ENCODE peak calls at places on chromosomes 13 and 19, in ten cellular contexts. One of them, this sample, is unnamed.

GRCh38 chr19:535017-535835 is 3.7 kb downstream of the CDC34 start:
- DNase-seq in left colon: no peak
- DNase-seq in HepG2: no peak
- DNase-seq in erythroblast: no peak
- DNase-seq in frontal cortex: no peak
- DNase-seq in activated naive CD8-positive, alpha-beta T cell treated with anti-CD3 and anti-CD28 coated beads for 36 hours: no peak
- DNase-seq in PC-3: peak
- DNase-seq in stimulated activated CD4-positive, alpha-beta T cell treated with anti-CD3 and anti-CD28 coated beads, Interleukin-12 subunit alpha, Interleukin-12 subunit beta, amount 100 ng/mL, for 24 hours: no peak
- DNase-seq in HFF-Myc: no peak
- DNase-seq in T follicular helper cell: no peak
- DNase-seq in this sample: no peak

GRCh38 chr13:29707876-29708543 is 112.5 kb upstream of the SLC7A1 start:
- DNase-seq in activated naive CD8-positive, alpha-beta T cell treated with anti-CD3 and anti-CD28 coated beads for 36 hours: peak
- DNase-seq in HFF-Myc: peak
- DNase-seq in HepG2: peak
- DNase-seq in stimulated activated CD4-positive, alpha-beta T cell treated with anti-CD3 and anti-CD28 coated beads, Interleukin-12 subunit alpha, Interleukin-12 subunit beta, amount 100 ng/mL, for 24 hours: peak
- DNase-seq in erythroblast: peak
- DNase-seq in T follicular helper cell: peak
- DNase-seq in PC-3: peak
- DNase-seq in frontal cortex: no peak
- DNase-seq in left colon: peak
- DNase-seq in this sample: peak

GRCh38 chr13:76331948-76332712 is 554.1 kb downstream of the KCTD12 start:
- DNase-seq in frontal cortex: no peak
- DNase-seq in HFF-Myc: no peak
- DNase-seq in T follicular helper cell: no peak
- DNase-seq in activated naive CD8-positive, alpha-beta T cell treated with anti-CD3 and anti-CD28 coated beads for 36 hours: no peak
- DNase-seq in HepG2: no peak
- DNase-seq in left colon: no peak
- DNase-seq in stimulated activated CD4-positive, alpha-beta T cell treated with anti-CD3 and anti-CD28 coated beads, Interleukin-12 subunit alpha, Interleukin-12 subunit beta, amount 100 ng/mL, for 24 hours: no peak
- DNase-seq in erythroblast: no peak
- DNase-seq in PC-3: no peak
- DNase-seq in this sample: no peak

GRCh38 chr19:42942187-42942789 is 5.3 kb upstream of the PSG7 start:
- DNase-seq in T follicular helper cell: no peak
- DNase-seq in left colon: no peak
- DNase-seq in HepG2: peak
- DNase-seq in HFF-Myc: no peak
- DNase-seq in activated naive CD8-positive, alpha-beta T cell treated with anti-CD3 and anti-CD28 coated beads for 36 hours: no peak
- DNase-seq in erythroblast: no peak
- DNase-seq in frontal cortex: no peak
- DNase-seq in stimulated activated CD4-positive, alpha-beta T cell treated with anti-CD3 and anti-CD28 coated beads, Interleukin-12 subunit alpha, Interleukin-12 subunit beta, amount 100 ng/mL, for 24 hours: no peak
- DNase-seq in PC-3: peak
- DNase-seq in this sample: no peak

GRCh38 chr19:15469513-15470297 is 5.4 kb upstream of the RASAL3 start:
- DNase-seq in frontal cortex: no peak
- DNase-seq in activated naive CD8-positive, alpha-beta T cell treated with anti-CD3 and anti-CD28 coated beads for 36 hours: peak
- DNase-seq in HFF-Myc: no peak
- DNase-seq in erythroblast: peak
- DNase-seq in left colon: no peak
- DNase-seq in HepG2: no peak
- DNase-seq in T follicular helper cell: no peak
- DNase-seq in stimulated activated CD4-positive, alpha-beta T cell treated with anti-CD3 and anti-CD28 coated beads, Interleukin-12 subunit alpha, Interleukin-12 subunit beta, amount 100 ng/mL, for 24 hours: no peak
- DNase-seq in PC-3: no peak
- DNase-seq in this sample: no peak

GRCh38 chr13:108494991-108495661 is 134.3 kb upstream of the MYO16 start:
- DNase-seq in HFF-Myc: no peak
- DNase-seq in PC-3: no peak
- DNase-seq in activated naive CD8-positive, alpha-beta T cell treated with anti-CD3 and anti-CD28 coated beads for 36 hours: no peak
- DNase-seq in erythroblast: no peak
- DNase-seq in HepG2: no peak
- DNase-seq in left colon: no peak
- DNase-seq in stimulated activated CD4-positive, alpha-beta T cell treated with anti-CD3 and anti-CD28 coated beads, Interleukin-12 subunit alpha, Interleukin-12 subunit beta, amount 100 ng/mL, for 24 hours: no peak
- DNase-seq in frontal cortex: no peak
- DNase-seq in T follicular helper cell: no peak
- DNase-seq in this sample: no peak

GRCh38 chr19:18414504-18415176 is 4.6 kb upstream of the SSBP4 start:
- DNase-seq in HepG2: no peak
- DNase-seq in erythroblast: no peak
- DNase-seq in PC-3: no peak
- DNase-seq in T follicular helper cell: no peak
- DNase-seq in stimulated activated CD4-positive, alpha-beta T cell treated with anti-CD3 and anti-CD28 coated beads, Interleukin-12 subunit alpha, Interleukin-12 subunit beta, amount 100 ng/mL, for 24 hours: no peak
- DNase-seq in activated naive CD8-positive, alpha-beta T cell treated with anti-CD3 and anti-CD28 coated beads for 36 hours: no peak
- DNase-seq in left colon: peak
- DNase-seq in frontal cortex: no peak
- DNase-seq in HFF-Myc: no peak
- DNase-seq in this sample: no peak

GRCh38 chr13:76527041-76527440 is 359.2 kb downstream of the KCTD12 start:
- DNase-seq in HFF-Myc: no peak
- DNase-seq in left colon: no peak
- DNase-seq in frontal cortex: no peak
- DNase-seq in T follicular helper cell: no peak
- DNase-seq in erythroblast: no peak
- DNase-seq in activated naive CD8-positive, alpha-beta T cell treated with anti-CD3 and anti-CD28 coated beads for 36 hours: no peak
- DNase-seq in HepG2: no peak
- DNase-seq in stimulated activated CD4-positive, alpha-beta T cell treated with anti-CD3 and anti-CD28 coated beads, Interleukin-12 subunit alpha, Interleukin-12 subunit beta, amount 100 ng/mL, for 24 hours: no peak
- DNase-seq in PC-3: no peak
- DNase-seq in this sample: no peak

GRCh38 chr13:98018293-98018692 is 64.8 kb downstream of the IPO5 start:
- DNase-seq in erythroblast: no peak
- DNase-seq in PC-3: no peak
- DNase-seq in left colon: no peak
- DNase-seq in activated naive CD8-positive, alpha-beta T cell treated with anti-CD3 and anti-CD28 coated beads for 36 hours: no peak
- DNase-seq in HFF-Myc: no peak
- DNase-seq in HepG2: no peak
- DNase-seq in frontal cortex: no peak
- DNase-seq in stimulated activated CD4-positive, alpha-beta T cell treated with anti-CD3 and anti-CD28 coated beads, Interleukin-12 subunit alpha, Interleukin-12 subunit beta, amount 100 ng/mL, for 24 hours: no peak
- DNase-seq in T follicular helper cell: no peak
- DNase-seq in this sample: no peak

GRCh38 chr13:94305463-94305862 is 174.0 kb downstream of the DCT start:
- DNase-seq in T follicular helper cell: no peak
- DNase-seq in activated naive CD8-positive, alpha-beta T cell treated with anti-CD3 and anti-CD28 coated beads for 36 hours: no peak
- DNase-seq in erythroblast: no peak
- DNase-seq in left colon: no peak
- DNase-seq in HFF-Myc: peak
- DNase-seq in HepG2: no peak
- DNase-seq in stimulated activated CD4-positive, alpha-beta T cell treated with anti-CD3 and anti-CD28 coated beads, Interleukin-12 subunit alpha, Interleukin-12 subunit beta, amount 100 ng/mL, for 24 hours: no peak
- DNase-seq in PC-3: peak
- DNase-seq in frontal cortex: no peak
- DNase-seq in this sample: no peak